ENCODE peak calls at places on chromosome 7, in eight cellular contexts. Y is activated naive CD8-positive, alpha-beta T cell treated with anti-CD3 and anti-CD28 coated beads, Interleukin-2, amount 50 U/mL, for 16 hours; A is fibroblast of mammary gland; X is left ventricle myocardium inferior; K is NCI-H524 treated with DMSO at 0.1 percent for 48 hours; J is nephron progenitor cell; R is tibial artery; N is activated T-cell treated with anti-CD3 and anti-CD28 coated beads for 24 hours. Z is an unnamed sample.

GRCh38 chr7:120920588-120920987 is 30.0 kb upstream of the ING3 start:
- DNase-seq in K (no peak), R (no peak), A (no peak), Y (no peak), N (no peak), X (no peak), J (no peak), Z (no peak)

GRCh38 chr7:157241631-157242030 is 95.2 kb upstream of the DNAJB6 start:
- DNase-seq in J (no peak), A (no peak), X (no peak), K (no peak), R (no peak), Y (no peak), N (no peak), Z (no peak)

GRCh38 chr7:102412548-102412947 is 16.4 kb downstream of the PRKRIP1 start:
- DNase-seq in K (no peak), N (no peak), X (peak), Y (no peak), R (no peak), J (no peak), A (peak), Z (peak)

GRCh38 chr7:120280743-120281142 is 7.8 kb downstream of the KCND2 start:
- DNase-seq in A (peak), K (no peak), N (no peak), Y (no peak), J (no peak), R (no peak), X (no peak), Z (peak)

GRCh38 chr7:31763548-31763947 is 76.5 kb downstream of the PPP1R17 start:
- DNase-seq in Y (no peak), X (no peak), R (no peak), N (no peak), A (no peak), K (no peak), J (no peak), Z (no peak)

GRCh38 chr7:91311844-91312243 is 47.6 kb downstream of the FZD1 start:
- DNase-seq in Y (no peak), A (peak), J (no peak), X (no peak), N (no peak), R (no peak), K (no peak), Z (no peak)

GRCh38 chr7:97174308-97174707 is 56.8 kb downstream of the SDHAF3 start:
- DNase-seq in J (no peak), N (no peak), A (peak), X (no peak), Y (no peak), K (no peak), R (no peak), Z (peak)

GRCh38 chr7:22220947-22221346 is 136.0 kb downstream of the RAPGEF5 start:
- DNase-seq in A (no peak), X (no peak), K (no peak), N (no peak), R (no peak), J (no peak), Y (no peak), Z (peak)

GRCh38 chr7:80890391-80890790 is 28.5 kb downstream of the SEMA3C start:
- DNase-seq in N (no peak), X (no peak), R (no peak), K (no peak), Y (no peak), A (no peak), J (no peak), Z (no peak)